ENCODE peak calls at places on chromosomes 3 and 15, in nine cellular contexts. H is neural crest cell, N is endothelial cell, B is HL-60, Q is sigmoid colon, A is AG10803, V is HFF-Myc, K is AG04450, C is fibroblast of the aortic adventitia. D is an unnamed sample.

GRCh38 chr15:84749111-84749991 is 959 bp downstream of the ZNF592 start:
- DNase-seq in N (peak), V (no peak), B (no peak), A (peak), C (peak), Q (peak), K (no peak), H (no peak), D (no peak)

GRCh38 chr3:24598691-24599090 is 104.0 kb upstream of the THRB start:
- DNase-seq in B (no peak), N (no peak), V (peak), Q (no peak), C (no peak), H (no peak), A (peak), K (no peak), D (no peak)

GRCh38 chr3:66378256-66378655 is 122.6 kb downstream of the LRIG1 start:
- DNase-seq in H (peak), A (no peak), B (no peak), Q (peak), V (no peak), N (peak), K (no peak), C (peak), D (no peak)

GRCh38 chr15:99110581-99111320 is 5.9 kb downstream of the SYNM start:
- DNase-seq in B (no peak), Q (peak), A (peak), C (peak), V (no peak), K (no peak), N (no peak), H (no peak), D (no peak)

GRCh38 chr3:78912217-78912616 is 855.6 kb downstream of the ROBO1 start:
- DNase-seq in B (no peak), C (no peak), Q (no peak), V (no peak), H (no peak), K (no peak), A (no peak), N (no peak), D (no peak)

GRCh38 chr3:132879651-132880050 is 157.4 kb upstream of the NPHP3 start:
- DNase-seq in V (no peak), H (no peak), K (no peak), N (no peak), Q (no peak), B (no peak), A (no peak), C (no peak), D (no peak)

GRCh38 chr15:73341886-73342600 is 26.7 kb downstream of the HCN4 start:
- DNase-seq in H (no peak), V (no peak), C (no peak), N (no peak), K (no peak), B (no peak), A (no peak), Q (no peak), D (no peak)

GRCh38 chr3:27166888-27167287 is 202.3 kb downstream of the NEK10 start:
- DNase-seq in A (peak), C (peak), N (no peak), V (peak), B (no peak), Q (no peak), H (no peak), K (peak), D (no peak)

GRCh38 chr3:89216021-89216739 is 108.8 kb downstream of the EPHA3 start:
- DNase-seq in B (no peak), A (peak), N (no peak), H (no peak), K (no peak), Q (no peak), V (no peak), C (no peak), D (no peak)

GRCh38 chr15:67307156-67307555 is 52.6 kb downstream of the IQCH start:
- DNase-seq in K (no peak), H (no peak), C (peak), N (no peak), B (no peak), V (peak), A (peak), Q (no peak), D (no peak)

GRCh38 chr3:31050296-31050695 is 155.8 kb upstream of the GADL1 start:
- DNase-seq in Q (no peak), K (no peak), C (no peak), N (no peak), B (no peak), V (no peak), H (no peak), A (no peak), D (no peak)

DNA sequence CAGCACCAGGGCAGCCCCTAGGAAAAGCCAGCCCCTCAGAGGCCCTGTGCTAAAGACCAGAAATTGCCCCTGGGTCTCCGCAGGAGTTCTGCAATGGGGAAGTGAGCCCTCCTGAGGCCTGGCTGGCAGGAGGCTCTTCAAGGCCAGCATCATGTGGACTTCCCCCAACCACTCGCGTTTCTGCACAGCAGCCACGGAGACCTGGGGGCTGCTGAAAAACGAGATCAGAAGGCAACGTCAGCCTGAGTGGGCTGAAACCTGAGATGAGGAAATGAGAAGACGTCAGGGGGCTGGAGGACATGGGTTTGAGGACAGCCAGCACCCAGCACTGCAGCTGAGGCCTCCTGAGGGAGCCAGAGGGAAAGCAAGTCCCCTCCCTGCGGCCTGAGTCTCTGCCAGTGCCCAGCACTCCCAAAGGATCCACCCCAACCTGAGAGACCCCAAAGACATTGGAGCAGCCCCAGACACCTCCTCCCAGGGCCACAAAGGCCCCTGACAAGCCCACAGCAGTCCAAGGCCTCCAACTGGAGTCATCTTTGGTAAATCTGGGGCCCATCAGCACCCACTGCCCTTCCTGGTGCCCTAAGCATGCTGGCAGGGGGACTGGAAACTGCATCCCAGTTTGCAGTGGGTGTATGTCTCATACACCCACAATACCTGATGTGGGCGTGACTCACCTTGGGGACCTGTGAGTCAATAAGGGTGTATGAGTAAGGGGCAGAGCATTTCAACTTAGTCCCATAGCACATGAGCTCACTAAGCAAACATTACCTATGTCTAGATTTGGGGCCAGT is 29.2 kb upstream of the CYP11A1 start:
- DNase-seq in V (no peak), B (no peak), Q (no peak), N (no peak), H (no peak), K (no peak), C (peak), A (peak), D (no peak)
- TF ChIP-seq CTCF in V (no peak), B (no peak), Q (no peak), N (no peak), H (no peak), K (no peak), C (no peak), A (no peak), D (no peak)

DNA sequence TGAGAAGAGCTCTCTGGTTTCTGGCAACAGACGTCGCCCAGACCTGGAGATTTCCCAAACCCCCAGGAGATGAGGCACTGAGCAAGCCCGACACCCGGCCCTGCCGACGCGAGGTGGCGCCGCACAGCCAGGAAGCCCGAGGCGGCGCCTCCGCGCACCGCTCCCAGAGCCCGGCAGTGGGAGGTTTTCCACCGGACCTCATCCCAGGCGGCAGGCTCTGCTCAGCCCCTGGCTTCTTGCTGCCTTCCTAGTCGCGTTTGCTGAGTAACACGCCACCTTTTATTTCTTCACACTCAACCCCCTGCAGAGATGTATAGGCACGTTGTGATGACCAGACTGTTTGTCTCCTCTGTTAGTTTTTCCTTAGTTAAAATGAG is 56.3 kb upstream of the ARRDC4 start:
- DNase-seq in A (peak), V (peak), H (peak), N (peak), C (peak), Q (peak), B (no peak), K (no peak), D (peak)
- TF ChIP-seq CTCF in A (peak), V (peak), H (peak), N (peak), C (peak), Q (peak), B (peak), K (peak), D (peak)

GRCh38 chr15:80308002-80308401 is 56.0 kb upstream of the CTXND1 start:
- DNase-seq in H (no peak), K (no peak), C (no peak), B (no peak), V (no peak), A (no peak), N (no peak), Q (no peak), D (no peak)
- TF ChIP-seq CTCF in H (no peak), K (no peak), C (no peak), B (no peak), V (no peak), A (no peak), N (no peak), Q (no peak), D (peak)

GRCh38 chr3:119524931-119525662 is 26.8 kb downstream of the TIMMDC1 start:
- DNase-seq in K (no peak), C (peak), N (no peak), Q (no peak), H (no peak), A (peak), B (no peak), V (no peak), D (no peak)
- TF ChIP-seq CTCF in K (peak), C (peak), N (no peak), Q (no peak), H (no peak), A (peak), B (no peak), V (no peak), D (peak)

GRCh38 chr3:165210132-165210531 is 13.9 kb upstream of the SLITRK3 start:
- DNase-seq in V (no peak), B (no peak), K (no peak), H (no peak), C (no peak), Q (no peak), A (no peak), N (no peak), D (no peak)
- TF ChIP-seq CTCF in V (no peak), B (no peak), K (peak), H (peak), C (peak), Q (no peak), A (peak), N (peak), D (peak)

DNA sequence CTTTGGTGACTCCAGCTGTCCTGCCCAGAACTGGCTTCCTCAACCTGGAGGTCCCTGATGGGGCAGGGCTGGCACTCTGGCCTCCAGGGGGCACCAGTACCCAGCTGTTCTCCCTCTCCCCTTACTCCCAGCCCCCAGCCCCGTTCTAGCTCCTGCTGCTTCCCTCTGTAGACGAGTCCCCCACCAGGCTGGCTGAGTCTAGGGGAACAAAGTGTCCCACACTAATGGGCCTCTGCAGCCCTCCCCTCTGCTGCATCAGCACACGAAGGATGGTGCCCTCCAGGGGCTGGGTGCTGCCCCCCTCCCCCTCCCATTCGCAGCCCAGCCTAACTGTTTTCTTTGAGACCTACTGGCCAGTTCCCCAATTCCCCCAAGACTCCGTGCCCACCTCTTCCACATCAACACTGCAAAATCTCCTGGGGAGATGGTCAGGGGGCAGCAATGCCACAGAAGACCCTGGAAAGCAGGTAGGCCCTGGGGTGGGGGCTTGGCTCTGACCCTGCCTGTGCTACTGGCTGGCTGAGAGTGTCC is 4.2 kb downstream of the RHCG start:
- DNase-seq in C (no peak), Q (peak), A (no peak), N (peak), K (no peak), V (no peak), B (no peak), H (peak), D (no peak)
- TF ChIP-seq CTCF in C (peak), Q (no peak), A (peak), N (peak), K (peak), V (peak), B (peak), H (peak), D (peak)

GRCh38 chr3:98612996-98613517 is 19.6 kb upstream of the CPOX start:
- DNase-seq in C (no peak), N (no peak), Q (peak), B (no peak), K (no peak), H (no peak), V (no peak), A (no peak), D (no peak)
- TF ChIP-seq CTCF in C (no peak), N (no peak), Q (no peak), B (no peak), K (no peak), H (no peak), V (no peak), A (no peak), D (no peak)

GRCh38 chr3:55481918-55482495 is 5.1 kb downstream of the WNT5A start:
- DNase-seq in B (no peak), Q (no peak), H (peak), C (no peak), N (peak), A (peak), V (no peak), K (no peak), D (no peak)
- TF ChIP-seq CTCF in B (no peak), Q (no peak), H (peak), C (peak), N (no peak), A (peak), V (peak), K (peak), D (no peak)

DNA sequence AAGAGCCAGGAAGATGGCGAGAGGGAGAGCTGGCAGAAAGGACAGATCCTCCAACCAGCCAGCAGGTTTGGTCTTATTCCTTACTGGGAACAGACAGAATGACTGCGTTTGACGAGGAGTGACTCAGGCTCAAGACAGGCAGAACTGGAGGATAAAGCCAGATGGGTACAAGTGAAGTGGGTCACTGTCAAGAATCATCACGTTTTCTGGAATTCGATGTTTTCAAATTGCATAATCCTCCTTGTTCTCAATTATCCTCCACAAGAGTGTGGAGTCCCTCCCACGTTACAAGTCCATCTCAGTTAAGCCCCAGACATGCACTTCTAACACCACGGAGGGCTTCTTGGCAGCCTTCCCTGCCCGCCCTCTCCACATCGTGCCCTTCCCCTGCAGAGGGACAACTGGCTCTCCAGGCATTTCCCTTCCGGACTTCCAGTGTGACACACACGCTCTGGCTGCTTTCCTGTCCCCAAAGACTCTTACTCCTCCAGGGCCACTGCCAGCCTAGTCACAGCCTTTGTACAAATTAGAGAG is 183.1 kb downstream of the CHST2 start:
- DNase-seq in A (peak), B (no peak), H (no peak), Q (no peak), K (peak), C (peak), N (peak), V (peak), D (no peak)
- TF ChIP-seq CTCF in A (peak), B (no peak), H (no peak), Q (no peak), K (no peak), C (peak), N (no peak), V (no peak), D (no peak)

D was measured in D721Med.